ENCODE peak calls at places on chromosomes 1 and 21, in five cellular contexts. One of them, this sample, is unnamed.

GRCh38 chr1:224095867-224096266 is 18.0 kb upstream of the FBXO28 start:
- DNase-seq in HepG2: no peak
- DNase-seq in K562: no peak
- DNase-seq in IMR-90: no peak
- DNase-seq in GM12878: no peak
- DNase-seq in this sample: no peak

GRCh38 chr1:56710646-56711045 is 65.5 kb downstream of the PRKAA2 start:
- DNase-seq in HepG2: no peak
- DNase-seq in K562: no peak
- DNase-seq in IMR-90: peak; percentile 88
- DNase-seq in GM12878: no peak
- DNase-seq in this sample: no peak

GRCh38 chr1:186899577-186899976 is 70.8 kb downstream of the PLA2G4A start:
- DNase-seq in HepG2: no peak
- DNase-seq in K562: no peak
- DNase-seq in IMR-90: no peak
- DNase-seq in GM12878: peak; percentile 43
- DNase-seq in this sample: no peak

GRCh38 chr1:98949606-98950005 is 55.1 kb downstream of the PLPPR5 start:
- DNase-seq in HepG2: no peak
- DNase-seq in K562: no peak
- DNase-seq in IMR-90: no peak
- DNase-seq in GM12878: no peak
- DNase-seq in this sample: no peak

GRCh38 chr1:173249349-173249748 is 42.2 kb upstream of the TNFSF4 start:
- DNase-seq in HepG2: no peak
- DNase-seq in K562: no peak
- DNase-seq in IMR-90: no peak
- DNase-seq in GM12878: no peak
- DNase-seq in this sample: no peak

GRCh38 chr21:26843912-26844257 is 1.3 kb downstream of the ADAMTS1 start:
- DNase-seq in HepG2: no peak
- DNase-seq in K562: no peak
- DNase-seq in IMR-90: peak; percentile 55
- DNase-seq in GM12878: no peak
- DNase-seq in this sample: no peak

GRCh38 chr1:163084330-163084729 is 15.2 kb downstream of the RGS4 start:
- DNase-seq in HepG2: no peak
- DNase-seq in K562: no peak
- DNase-seq in IMR-90: peak; percentile 13
- DNase-seq in GM12878: no peak
- DNase-seq in this sample: no peak

GRCh38 chr1:113241237-113241636 is 149.1 kb upstream of the MAGI3 start:
- DNase-seq in HepG2: no peak
- DNase-seq in K562: no peak
- DNase-seq in IMR-90: no peak
- DNase-seq in GM12878: no peak
- DNase-seq in this sample: no peak

GRCh38 chr1:112536561-112536960 is 27.8 kb downstream of the WNT2B start:
- DNase-seq in HepG2: no peak
- DNase-seq in K562: no peak
- DNase-seq in IMR-90: no peak
- DNase-seq in GM12878: no peak
- DNase-seq in this sample: no peak

GRCh38 chr21:28269173-28269572 is 723.5 kb downstream of the LTN1 start:
- DNase-seq in HepG2: no peak
- DNase-seq in K562: no peak
- DNase-seq in IMR-90: no peak
- DNase-seq in GM12878: no peak
- DNase-seq in this sample: peak; percentile 53

GRCh38 chr1:153390938-153391710 is at the start of gene S100A8:
- DNase-seq in HepG2: no peak
- DNase-seq in K562: no peak
- DNase-seq in IMR-90: no peak
- DNase-seq in GM12878: no peak
- DNase-seq in this sample: no peak

GRCh38 chr1:150575072-150575489 is 4.3 kb downstream of the MCL1 start:
- DNase-seq in HepG2: no peak
- DNase-seq in K562: no peak
- DNase-seq in IMR-90: no peak
- DNase-seq in GM12878: no peak
- DNase-seq in this sample: no peak

GRCh38 chr1:72397786-72398185 is 115.4 kb upstream of the NEGR1 start:
- DNase-seq in HepG2: no peak
- DNase-seq in K562: no peak
- DNase-seq in IMR-90: peak; percentile 74
- DNase-seq in GM12878: no peak
- DNase-seq in this sample: no peak
- TF ChIP-seq MXI1 in HepG2: no peak
- TF ChIP-seq MXI1 in K562: no peak
- TF ChIP-seq MXI1 in IMR-90: no peak
- TF ChIP-seq MXI1 in GM12878: no peak
- TF ChIP-seq MXI1 in this sample: no peak

GRCh38 chr1:164589961-164590507 is 31.1 kb downstream of the PBX1 start:
- DNase-seq in HepG2: no peak
- DNase-seq in K562: no peak
- DNase-seq in IMR-90: no peak
- DNase-seq in GM12878: no peak
- DNase-seq in this sample: no peak

GRCh38 chr1:164590592-164590991 is 31.6 kb downstream of the PBX1 start:
- DNase-seq in HepG2: no peak
- DNase-seq in K562: no peak
- DNase-seq in IMR-90: no peak
- DNase-seq in GM12878: no peak
- DNase-seq in this sample: no peak

GRCh38 chr1:164589408-164589807 is 30.4 kb downstream of the PBX1 start:
- DNase-seq in HepG2: no peak
- DNase-seq in K562: no peak
- DNase-seq in IMR-90: no peak
- DNase-seq in GM12878: no peak
- DNase-seq in this sample: no peak

GRCh38 chr1:164587617-164588367 is 28.8 kb downstream of the PBX1 start:
- DNase-seq in HepG2: no peak
- DNase-seq in K562: no peak
- DNase-seq in IMR-90: no peak
- DNase-seq in GM12878: no peak
- DNase-seq in this sample: no peak

GRCh38 chr1:164588388-164589341 is 29.7 kb downstream of the PBX1 start:
- DNase-seq in HepG2: no peak
- DNase-seq in K562: no peak
- DNase-seq in IMR-90: peak; percentile 77
- DNase-seq in GM12878: no peak
- DNase-seq in this sample: peak; percentile 48
- TF ChIP-seq MXI1 in HepG2: no peak
- TF ChIP-seq MXI1 in K562: no peak
- TF ChIP-seq MXI1 in IMR-90: no peak
- TF ChIP-seq MXI1 in GM12878: no peak
- TF ChIP-seq MXI1 in this sample: peak; percentile 17

GRCh38 chr1:227378876-227379554 is 60.7 kb upstream of the CDC42BPA start:
- DNase-seq in HepG2: no peak
- DNase-seq in K562: no peak
- DNase-seq in IMR-90: no peak
- DNase-seq in GM12878: no peak
- DNase-seq in this sample: no peak
- TF ChIP-seq MXI1 in HepG2: no peak
- TF ChIP-seq MXI1 in K562: no peak
- TF ChIP-seq MXI1 in IMR-90: no peak
- TF ChIP-seq MXI1 in GM12878: no peak
- TF ChIP-seq MXI1 in this sample: no peak

GRCh38 chr1:193103759-193104495 is 1.3 kb downstream of the GLRX2 start:
- DNase-seq in HepG2: no peak
- DNase-seq in K562: no peak
- DNase-seq in IMR-90: no peak
- DNase-seq in GM12878: no peak
- DNase-seq in this sample: no peak

GRCh38 chr1:193102662-193103061 is 2.6 kb downstream of the GLRX2 start:
- DNase-seq in HepG2: peak; percentile 28
- DNase-seq in K562: no peak
- DNase-seq in IMR-90: no peak
- DNase-seq in GM12878: no peak
- DNase-seq in this sample: no peak

GRCh38 chr1:193104906-193105820 is at the start of gene GLRX2:
- DNase-seq in HepG2: peak; percentile 66
- DNase-seq in K562: peak; percentile 98
- DNase-seq in IMR-90: peak; percentile 85
- DNase-seq in GM12878: no peak
- DNase-seq in this sample: peak; percentile 99

GRCh38 chr1:193105821-193106177 is 585 bp upstream of the GLRX2 start:
- DNase-seq in HepG2: no peak
- DNase-seq in K562: no peak
- DNase-seq in IMR-90: no peak
- DNase-seq in GM12878: no peak
- DNase-seq in this sample: peak; percentile 25

GRCh38 chr1:193104496-193104905 is 713 bp downstream of the GLRX2 start:
- DNase-seq in HepG2: peak; percentile 23
- DNase-seq in K562: peak; percentile 49
- DNase-seq in IMR-90: peak; percentile 56
- DNase-seq in GM12878: no peak
- DNase-seq in this sample: peak; percentile 71
- TF ChIP-seq MXI1 in HepG2: no peak
- TF ChIP-seq MXI1 in K562: no peak
- TF ChIP-seq MXI1 in IMR-90: peak; percentile 65
- TF ChIP-seq MXI1 in GM12878: no peak
- TF ChIP-seq MXI1 in this sample: no peak

DNA sequence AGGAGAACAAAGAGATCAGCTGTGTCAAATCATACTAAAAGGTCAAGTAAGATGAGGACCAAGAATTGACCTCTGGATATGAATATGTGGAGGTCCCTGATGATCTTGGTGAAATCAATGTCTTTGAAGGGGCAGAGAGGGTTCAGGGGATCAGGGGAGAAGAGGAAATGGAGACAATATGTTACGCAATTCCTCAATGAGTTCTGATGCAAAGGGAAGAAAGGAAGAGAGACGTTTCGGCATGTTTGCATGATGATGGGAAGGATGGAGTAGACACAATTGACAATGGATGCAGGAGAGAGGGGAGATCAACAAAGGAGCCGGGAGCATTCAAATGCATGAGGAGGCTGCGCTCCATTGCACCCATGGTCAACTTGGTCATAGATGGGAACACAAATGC is 36.0 kb upstream of the GUCA2B start:
- DNase-seq in HepG2: no peak
- DNase-seq in K562: no peak
- DNase-seq in IMR-90: no peak
- DNase-seq in GM12878: no peak
- DNase-seq in this sample: no peak
- TF ChIP-seq MXI1 in HepG2: no peak
- TF ChIP-seq MXI1 in K562: no peak
- TF ChIP-seq MXI1 in IMR-90: no peak
- TF ChIP-seq MXI1 in GM12878: no peak
- TF ChIP-seq MXI1 in this sample: no peak

DNA sequence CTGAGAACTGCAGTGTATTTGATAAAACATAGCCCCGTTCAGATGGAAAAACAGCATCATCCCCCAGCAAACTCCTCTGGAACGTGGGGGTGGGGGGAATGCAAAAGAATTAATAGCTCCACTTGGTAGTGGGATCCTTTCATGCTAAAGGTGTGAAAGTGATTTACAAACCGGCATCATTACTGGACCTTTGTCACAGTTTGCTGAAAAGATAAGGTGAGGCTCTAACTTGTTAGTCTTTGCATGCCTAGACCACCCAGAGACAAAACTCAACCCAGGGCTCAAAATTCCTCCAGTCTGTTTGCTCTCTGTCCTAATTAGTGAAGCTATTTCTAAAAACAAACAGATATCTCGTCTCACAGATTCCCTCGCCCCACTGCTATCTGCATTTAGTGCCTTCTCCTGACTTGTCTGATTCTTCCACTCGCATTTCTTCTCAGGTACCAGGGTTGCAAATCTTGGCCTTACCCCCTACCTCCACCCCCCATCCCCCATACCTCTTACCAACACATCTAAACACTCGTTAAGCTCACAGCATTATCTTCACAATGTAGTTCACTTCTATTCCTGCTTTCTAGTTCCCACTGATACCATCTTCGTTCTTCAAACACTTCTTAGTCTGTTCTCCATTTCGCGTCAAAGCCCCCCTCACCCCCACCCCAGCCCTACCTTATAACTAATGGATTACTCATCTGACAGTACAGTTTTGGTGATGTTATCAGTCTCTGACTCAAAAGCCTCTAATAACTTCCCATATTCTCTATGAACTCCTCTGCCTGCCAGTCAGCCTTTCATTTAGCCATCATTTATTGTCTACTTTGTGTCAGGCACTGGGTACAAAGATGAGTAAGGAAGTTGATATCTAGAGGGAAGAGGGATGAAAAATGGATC is 11.8 kb downstream of the IER5 start:
- DNase-seq in HepG2: peak; percentile 28
- DNase-seq in K562: peak; percentile 33
- DNase-seq in IMR-90: no peak
- DNase-seq in GM12878: no peak
- DNase-seq in this sample: no peak
- TF ChIP-seq MXI1 in HepG2: no peak
- TF ChIP-seq MXI1 in K562: no peak
- TF ChIP-seq MXI1 in IMR-90: no peak
- TF ChIP-seq MXI1 in GM12878: no peak
- TF ChIP-seq MXI1 in this sample: no peak